ENCODE peak calls at places on chromosomes 13 and 19, in ten cellular contexts. Y, I, G, M, T, N, H, Q, B and L are unnamed samples. For H3K4me1, the result is how much of the 10 kb centered on the place peaks cover.

GRCh38 chr19:17965370-17966114 is 1.4 kb upstream of the KCNN1 start:
- DNase-seq in B (no peak), N (no peak), Q (no peak), T (no peak), G (no peak), H (no peak), M (no peak), Y (no peak), I (no peak), L (no peak)

GRCh38 chr19:2618611-2619010 is 83.9 kb downstream of the GNG7 start:
- DNase-seq in T (peak), Y (no peak), Q (peak), N (no peak), G (no peak), I (no peak), B (no peak), H (peak), M (no peak), L (no peak)

GRCh38 chr19:53849237-53849676 is 18.4 kb upstream of the MYADM start:
- DNase-seq in M (no peak), T (no peak), N (no peak), B (no peak), I (no peak), G (no peak), Q (no peak), Y (no peak), H (peak), L (no peak)

GRCh38 chr19:3968556-3969434 is 2.1 kb downstream of the DAPK3 start:
- DNase-seq in G (peak), I (peak), N (peak), T (peak), H (peak), Q (peak), Y (no peak), B (peak), M (peak), L (peak)

GRCh38 chr19:13262450-13262849 is 112.2 kb downstream of the IER2 start:
- DNase-seq in Q (no peak), T (no peak), Y (no peak), H (peak), I (no peak), B (peak), N (peak), M (no peak), G (no peak), L (no peak)

GRCh38 chr19:33890569-33890968 is 93.9 kb downstream of the KCTD15 start:
- DNase-seq in G (no peak), B (no peak), H (no peak), Y (no peak), T (no peak), Q (no peak), M (no peak), I (no peak), N (no peak), L (no peak)

GRCh38 chr13:34899888-34900287 is 42.2 kb upstream of the NBEA start:
- DNase-seq in I (no peak), Q (no peak), Y (no peak), N (no peak), M (no peak), B (no peak), G (no peak), H (no peak), T (no peak), L (no peak)

GRCh38 chr13:74574964-74575728 is 440.9 kb upstream of the KLF12 start:
- DNase-seq in Y (no peak), T (no peak), H (no peak), G (no peak), M (no peak), B (no peak), N (no peak), Q (no peak), I (no peak), L (no peak)

GRCh38 chr19:19873381-19873780 is 7.7 kb downstream of the ZNF253 start:
- DNase-seq in H (no peak), I (no peak), Y (no peak), G (no peak), T (no peak), B (no peak), M (no peak), N (no peak), Q (no peak), L (no peak)

GRCh38 chr19:55459950-55460657 is 1.3 kb downstream of the ISOC2 start:
- DNase-seq in Q (no peak), H (peak), T (no peak), N (no peak), I (peak), M (no peak), B (no peak), G (no peak), Y (no peak), L (no peak)

GRCh38 chr19:6767357-6768235 is at the start of gene SH2D3A:
- DNase-seq in B (peak), T (peak), Y (peak), N (peak), G (no peak), I (peak), M (peak), H (peak), Q (peak), L (no peak)

GRCh38 chr19:35272122-35272715 is 3.5 kb downstream of the USF2 start:
- DNase-seq in Y (no peak), M (no peak), Q (no peak), I (no peak), H (no peak), B (no peak), N (no peak), T (no peak), G (no peak), L (no peak)

GRCh38 chr13:82480415-82480814 is 1401.9 kb downstream of the SLITRK1 start:
- DNase-seq in Q (no peak), B (no peak), Y (no peak), H (no peak), M (no peak), G (no peak), T (no peak), I (no peak), N (no peak), L (no peak)

GRCh38 chr13:85417807-85418206 is 381.4 kb downstream of the SLITRK6 start:
- DNase-seq in H (no peak), Q (no peak), G (no peak), I (no peak), N (no peak), T (no peak), B (no peak), Y (no peak), M (no peak), L (no peak)

GRCh38 chr19:45901912-45902650 is at the start of gene MYPOP:
- DNase-seq in Q (no peak), B (no peak), M (no peak), G (no peak), N (no peak), T (peak), H (no peak), Y (no peak), I (no peak), L (no peak)

GRCh38 chr19:47573076-47574026 is at the start of gene ZNF541:
- DNase-seq in Y (no peak), T (peak), M (peak), I (peak), H (peak), B (peak), Q (peak), G (peak), N (no peak), L (no peak)

GRCh38 chr19:8640402-8641004 is 10.1 kb downstream of the NFILZ start:
- DNase-seq in H (no peak), I (peak), T (no peak), G (no peak), Q (peak), Y (no peak), M (peak), B (no peak), N (peak), L (no peak)

GRCh38 chr19:41427647-41428480 is 690 bp upstream of the B3GNT8 start:
- DNase-seq in T (no peak), G (no peak), H (no peak), B (peak), I (no peak), N (no peak), M (peak), Y (no peak), Q (peak), L (no peak)

GRCh38 chr19:29618871-29619270 is 12.8 kb downstream of the POP4 start:
- DNase-seq in B (no peak), H (no peak), T (no peak), I (no peak), G (no peak), Y (no peak), N (no peak), M (no peak), Q (no peak), L (no peak)

GRCh38 chr13:20360041-20360491 is 127.9 kb upstream of the GJB6 start:
- DNase-seq in H (peak), T (no peak), Y (no peak), M (peak), G (no peak), B (peak), I (peak), Q (no peak), N (peak), L (no peak)

GRCh38 chr13:31962661-31963345 is 68.8 kb upstream of the FRY start:
- DNase-seq in T (no peak), N (no peak), G (no peak), Y (no peak), Q (no peak), I (no peak), H (peak), B (no peak), M (no peak), L (no peak)

GRCh38 chr13:71374471-71375041 is 492.4 kb downstream of the DACH1 start:
- DNase-seq in H (no peak), Y (no peak), I (no peak), B (no peak), M (no peak), G (no peak), T (no peak), N (no peak), Q (no peak), L (no peak)

GRCh38 chr13:20064128-20064527 is 96.7 kb downstream of the GJA3 start:
- DNase-seq in B (no peak), I (no peak), G (no peak), T (no peak), Y (no peak), N (no peak), M (no peak), Q (no peak), H (peak), L (no peak)

GRCh38 chr19:54905908-54906511 is at the start of gene NCR1:
- DNase-seq in G (no peak), I (no peak), N (no peak), T (no peak), Y (no peak), H (no peak), Q (no peak), M (peak), B (peak), L (no peak)

GRCh38 chr13:21011378-21011777 is 50.0 kb downstream of the LATS2 start:
- DNase-seq in T (no peak), B (no peak), H (no peak), G (no peak), Q (no peak), I (no peak), N (no peak), M (no peak), Y (no peak), L (no peak)

GRCh38 chr19:46035546-46035945 is 5.3 kb downstream of the IGFL4 start:
- DNase-seq in Q (no peak), H (no peak), I (no peak), M (no peak), B (no peak), T (no peak), Y (no peak), G (no peak), N (no peak), L (no peak)

GRCh38 chr13:45538382-45538781 is 73.6 kb downstream of the COG3 start:
- DNase-seq in Q (no peak), I (no peak), G (no peak), T (no peak), H (no peak), M (no peak), N (no peak), Y (no peak), B (no peak), L (no peak)
- TF ChIP-seq CTCF in Q (no peak), I (no peak), G (no peak), T (no peak), H (no peak), M (no peak), N (no peak), Y (no peak), B (no peak), L (no peak)

GRCh38 chr19:524062-524674 is 7.4 kb upstream of the CDC34 start:
- DNase-seq in I (no peak), T (no peak), M (no peak), Y (no peak), B (no peak), N (no peak), H (peak), Q (peak), G (no peak), L (no peak)
- TF ChIP-seq POLR2A in I (no peak), T (no peak), M (no peak), Y (no peak), B (no peak), N (no peak), H (no peak), Q (no peak), G (no peak), L (no peak)

GRCh38 chr19:16441661-16442071 is 30.1 kb downstream of the EPS15L1 start:
- DNase-seq in B (peak), G (no peak), Y (no peak), I (peak), T (no peak), H (no peak), Q (no peak), M (peak), N (peak), L (no peak)

GRCh38 chr19:16446108-16447014 is 25.4 kb downstream of the EPS15L1 start:
- DNase-seq in T (no peak), G (no peak), M (no peak), B (no peak), Q (no peak), N (no peak), I (no peak), Y (no peak), H (peak), L (no peak)

GRCh38 chr19:16445238-16446107 is 26.3 kb downstream of the EPS15L1 start:
- DNase-seq in Y (no peak), B (no peak), T (no peak), M (no peak), Q (no peak), H (peak), I (no peak), N (no peak), G (no peak), L (no peak)

GRCh38 chr19:16442386-16443276 is 29.1 kb downstream of the EPS15L1 start:
- DNase-seq in G (no peak), I (no peak), M (peak), Y (no peak), Q (peak), H (no peak), N (no peak), B (no peak), T (no peak), L (no peak)

DNA sequence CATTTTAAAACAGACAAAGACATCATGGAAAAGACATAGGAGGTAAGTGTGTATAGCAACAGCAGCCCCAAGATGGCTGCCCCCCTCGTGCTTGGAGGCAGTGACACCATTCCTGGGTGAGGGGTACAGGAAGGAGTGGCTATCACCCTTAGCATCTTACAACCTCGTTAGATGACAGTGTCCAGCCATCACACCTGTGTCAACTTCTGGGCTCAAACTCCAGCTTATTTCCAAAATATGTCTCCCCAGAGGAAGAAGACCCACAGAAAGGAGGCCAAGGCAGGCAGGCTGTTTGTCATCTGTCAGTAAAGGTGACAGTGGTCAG is 27.5 kb downstream of the EPS15L1 start:
- DNase-seq in I (no peak), Y (no peak), H (no peak), T (no peak), B (no peak), M (no peak), N (no peak), Q (no peak), G (no peak), L (no peak)
- H3K4me1 ChIP-seq in I (under half), Y (under half), H (under half), T (under half), B (under half), M (half or more), N (under half), Q (half or more), G (under half), L (half or more)

GRCh38 chr13:102798653-102799543 is at the start of the genes BIVM and POGLUT2:
- DNase-seq in B (peak), H (peak), Q (peak), I (peak), Y (peak), M (peak), N (peak), G (peak), T (peak), L (peak)

GRCh38 chr13:102799544-102800144 is 725 bp downstream of the BIVM start:
- DNase-seq in Q (peak), B (peak), I (peak), T (no peak), M (peak), H (peak), N (peak), Y (no peak), G (peak), L (no peak)

GRCh38 chr13:102805680-102806079 is 6.8 kb downstream of the BIVM start:
- DNase-seq in N (no peak), Y (no peak), M (no peak), I (no peak), Q (no peak), T (no peak), G (no peak), B (no peak), H (no peak), L (no peak)

DNA sequence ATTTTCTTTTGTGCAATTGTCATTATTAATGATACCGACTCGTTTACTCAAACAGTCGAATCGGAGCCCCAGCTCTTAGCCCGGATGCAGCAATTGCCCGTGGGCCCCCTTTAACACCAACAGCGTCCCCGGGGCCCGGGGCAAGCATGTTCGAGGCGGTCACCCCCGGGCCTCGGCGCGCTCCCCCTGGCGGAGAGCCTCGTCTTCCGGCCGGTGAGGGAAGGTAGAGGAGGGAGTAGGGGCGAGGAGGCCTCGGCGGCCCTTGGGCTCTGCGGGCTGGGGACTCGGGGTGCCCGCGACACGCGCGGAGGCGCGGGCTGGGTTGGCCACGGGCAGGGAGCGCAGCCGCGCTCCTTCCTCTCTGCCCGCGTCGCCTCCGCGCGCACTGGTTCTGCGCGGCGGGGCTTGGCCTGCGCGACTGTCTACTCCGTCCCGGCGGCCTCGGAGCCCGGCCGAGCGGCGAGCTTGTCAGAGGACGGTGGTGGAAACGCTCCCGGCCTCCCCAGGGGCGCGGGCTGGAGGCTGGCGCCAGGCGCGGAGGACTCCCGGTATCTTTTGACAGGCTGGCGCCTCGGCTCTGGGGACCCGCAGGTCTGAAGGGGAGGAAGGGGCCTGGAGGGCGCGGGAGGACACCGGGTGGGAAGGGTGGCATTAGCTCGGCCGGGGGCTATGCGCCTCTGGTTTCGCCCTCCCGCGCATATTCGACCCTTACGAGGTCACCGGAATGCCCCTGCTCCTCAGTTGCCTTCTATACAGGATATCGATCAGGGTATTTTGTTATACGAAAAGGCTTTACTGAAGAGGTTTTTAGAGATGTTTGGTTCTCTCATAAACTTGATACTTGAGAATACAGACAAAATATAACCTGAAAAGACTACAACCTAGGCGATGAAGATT is 1.5 kb downstream of the BIVM start:
- DNase-seq in M (peak), T (peak), G (peak), I (peak), H (peak), B (peak), N (peak), Y (peak), Q (peak), L (peak)
- TF ChIP-seq CTCF in M (peak), T (no peak), G (peak), I (peak), H (peak), B (peak), N (peak), Y (peak), Q (peak), L (peak)

DNA sequence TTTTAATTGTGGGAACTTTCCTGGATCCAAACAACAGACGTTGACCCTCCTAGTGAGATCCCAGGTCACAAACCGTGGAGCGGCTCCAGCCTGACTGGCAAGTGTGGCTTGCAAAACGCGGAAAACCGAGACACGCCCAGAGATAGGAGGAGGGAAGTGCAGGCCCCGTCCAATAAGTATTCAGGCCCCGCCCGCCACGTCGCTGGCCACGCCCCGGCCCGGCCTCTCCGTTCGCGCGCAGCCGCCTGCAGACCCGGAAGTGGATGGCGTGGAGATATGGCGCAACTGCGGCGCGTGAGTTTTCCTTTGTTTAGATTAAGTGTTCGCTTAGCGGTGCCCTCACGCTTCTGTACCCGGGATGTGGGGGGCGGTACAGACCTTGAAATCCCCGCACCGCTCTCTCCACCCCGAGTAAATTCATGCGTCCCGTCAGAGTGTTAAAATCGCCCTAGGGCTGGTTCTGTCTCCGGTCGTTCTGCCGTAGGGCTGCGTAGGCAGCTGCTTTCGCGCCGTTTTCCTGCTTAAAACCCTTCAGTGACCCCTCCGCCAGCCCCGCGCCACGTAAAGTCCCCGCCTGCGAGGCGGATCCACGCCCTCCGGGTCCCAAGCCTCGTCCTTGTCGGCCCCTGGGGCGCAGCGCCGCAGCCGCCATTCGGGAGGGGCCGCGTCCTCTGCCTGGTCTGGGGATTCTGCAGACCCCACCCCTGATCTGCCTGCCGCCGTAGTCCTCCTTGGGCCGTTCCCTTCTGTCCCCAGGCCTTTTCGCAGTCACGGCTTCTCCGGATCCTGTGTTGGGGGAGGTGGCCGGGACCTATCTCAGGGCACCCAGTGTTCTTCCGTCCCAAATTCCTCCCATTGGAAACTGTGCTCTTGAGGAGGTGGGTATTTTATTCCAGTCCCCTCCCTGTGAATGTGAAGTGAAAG is at the start of gene ZNF766:
- DNase-seq in Y (peak), N (peak), B (peak), M (peak), G (peak), Q (peak), I (peak), H (peak), T (peak), L (peak)
- TF ChIP-seq POLR2A in Y (peak), N (peak), B (peak), M (peak), G (peak), Q (peak), I (peak), H (peak), T (peak), L (peak)

DNA sequence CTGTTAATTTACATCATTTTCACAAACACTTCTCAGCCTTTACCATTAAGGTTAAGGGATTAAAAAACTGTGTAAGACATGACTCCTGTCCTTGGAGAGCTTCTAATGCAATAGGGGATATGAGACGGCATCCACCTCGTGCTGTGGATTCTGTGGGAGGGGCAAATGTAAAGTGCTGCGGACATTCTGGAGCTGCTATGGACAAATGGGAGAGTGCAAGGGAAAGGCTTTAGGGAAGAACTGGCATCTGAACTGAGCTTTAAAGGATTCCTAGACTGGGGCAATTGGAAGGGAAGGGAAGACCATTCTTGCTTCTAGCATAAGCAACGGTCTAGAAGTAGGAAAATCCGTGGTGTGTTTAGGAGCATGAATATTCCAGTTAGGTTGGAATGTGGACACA is 31.4 kb downstream of the CDADC1 start:
- DNase-seq in N (no peak), M (no peak), B (no peak), I (no peak), G (no peak), Q (no peak), Y (no peak), H (no peak), T (no peak), L (no peak)
- H3K4me1 ChIP-seq in N (under half), M (under half), B (under half), I (under half), G (under half), Q (under half), Y (under half), H (under half), T (under half), L (under half)